ENCODE peak calls at places on chromosomes 13 and 19, in six cellular contexts. I, F, W, A, B and P are unnamed samples.

GRCh38 chr13:110422913-110423688 is 116.0 kb downstream of the COL4A2 start:
- DNase-seq in I (no peak), F (no peak), W (no peak), A (no peak), B (no peak), P (no peak)

GRCh38 chr19:3470500-3471128 is 9.7 kb downstream of the SMIM24 start:
- DNase-seq in I (no peak), F (no peak), W (no peak), A (no peak), B (no peak), P (peak)

GRCh38 chr19:4707956-4708650 is 15.5 kb downstream of the DPP9 start:
- DNase-seq in I (peak), F (no peak), W (no peak), A (no peak), B (no peak), P (peak)

GRCh38 chr19:48064509-48064908 is 20.6 kb upstream of the CABP5 start:
- DNase-seq in I (no peak), F (no peak), W (no peak), A (peak), B (peak), P (no peak)

GRCh38 chr13:20399961-20400360 is 125.7 kb downstream of the CRYL1 start:
- DNase-seq in I (no peak), F (no peak), W (no peak), A (no peak), B (no peak), P (no peak)

GRCh38 chr19:51179297-51179696 is 37.2 kb downstream of the SIGLEC7 start:
- DNase-seq in I (no peak), F (no peak), W (no peak), A (no peak), B (no peak), P (no peak)

GRCh38 chr19:1513492-1514294 is 874 bp upstream of the ADAMTSL5 start:
- DNase-seq in I (peak), F (peak), W (no peak), A (peak), B (no peak), P (peak)

GRCh38 chr19:4012975-4013634 is 5.6 kb downstream of the PIAS4 start:
- DNase-seq in I (no peak), F (no peak), W (no peak), A (no peak), B (no peak), P (no peak)

GRCh38 chr19:29645911-29646310 is 19.4 kb upstream of the PLEKHF1 start:
- DNase-seq in I (peak), F (no peak), W (no peak), A (no peak), B (no peak), P (peak)

GRCh38 chr19:5880604-5881078 is 10.3 kb upstream of the FUT5 start:
- DNase-seq in I (peak), F (no peak), W (no peak), A (no peak), B (no peak), P (peak)

GRCh38 chr13:23984541-23984940 is 87.2 kb upstream of the C1QTNF9B start:
- DNase-seq in I (no peak), F (no peak), W (peak), A (no peak), B (no peak), P (no peak)

GRCh38 chr13:99655351-99656091 is 154.2 kb downstream of the TM9SF2 start:
- DNase-seq in I (no peak), F (no peak), W (no peak), A (peak), B (no peak), P (peak)

GRCh38 chr13:93620366-93620765 is 393.8 kb downstream of the GPC6 start:
- DNase-seq in I (no peak), F (no peak), W (no peak), A (no peak), B (no peak), P (no peak)

GRCh38 chr19:35266904-35267817 is 1.6 kb upstream of the USF2 start:
- DNase-seq in I (peak), F (peak), W (peak), A (peak), B (no peak), P (peak)

GRCh38 chr19:50361290-50362029 is 4.0 kb downstream of the NAPSA start:
- DNase-seq in I (no peak), F (no peak), W (no peak), A (no peak), B (no peak), P (no peak)

GRCh38 chr13:51816604-51817254 is 12.8 kb upstream of the DHRS12 start:
- DNase-seq in I (no peak), F (no peak), W (no peak), A (no peak), B (no peak), P (no peak)

GRCh38 chr13:110421061-110421460 is 114.0 kb downstream of the COL4A2 start:
- DNase-seq in I (no peak), F (no peak), W (no peak), A (no peak), B (no peak), P (no peak)

GRCh38 chr13:47332149-47332548 is 435.3 kb upstream of the HTR2A start:
- DNase-seq in I (no peak), F (no peak), W (no peak), A (no peak), B (no peak), P (no peak)

GRCh38 chr19:45136507-45137178 is 24.1 kb downstream of the NKPD1 start:
- DNase-seq in I (no peak), F (no peak), W (no peak), A (no peak), B (no peak), P (no peak)

GRCh38 chr13:59873309-59873708 is 290.4 kb downstream of the DIAPH3 start:
- DNase-seq in I (no peak), F (no peak), W (no peak), A (no peak), B (no peak), P (no peak)

GRCh38 chr19:7874080-7874856 is at the start of gene PRR36:
- DNase-seq in I (no peak), F (no peak), W (peak), A (peak), B (no peak), P (no peak)

GRCh38 chr19:44871809-44872208 is 19.2 kb upstream of the TOMM40 start:
- DNase-seq in I (no peak), F (no peak), W (no peak), A (no peak), B (no peak), P (no peak)